ENCODE peak calls at places on chromosomes 3 and 15, in five cellular contexts. U is GM23338, O is MM.1S, D is GM23248, P is HCT116. A is an unnamed sample.

GRCh38 chr15:31501074-31501473 is 174.4 kb downstream of the KLF13 start:
- DNase-seq in U (no peak), O (no peak), D (no peak), P (no peak), A (no peak)

GRCh38 chr3:23071306-23071705 is 131.8 kb upstream of the UBE2E2 start:
- DNase-seq in U (no peak), O (no peak), D (no peak), P (no peak), A (no peak)

GRCh38 chr15:73341886-73342600 is 26.7 kb downstream of the HCN4 start:
- DNase-seq in U (no peak), O (no peak), D (peak; percentile 22), P (no peak), A (no peak)

GRCh38 chr15:89673162-89673506 is 6.0 kb downstream of the PLIN1 start:
- DNase-seq in U (peak; percentile 91), O (peak; percentile 34), D (peak; percentile 38), P (peak; percentile 12), A (peak; percentile 30)

GRCh38 chr15:92316586-92317295 is 76.9 kb upstream of the ST8SIA2 start:
- DNase-seq in U (peak; percentile 35), O (no peak), D (no peak), P (no peak), A (no peak)

GRCh38 chr3:38627956-38628355 is 21.5 kb downstream of the SCN5A start:
- DNase-seq in U (peak; percentile 89), O (peak; percentile 16), D (peak; percentile 35), P (no peak), A (peak; percentile 45)

GRCh38 chr3:96622878-96623277 is 191.5 kb upstream of the EPHA6 start:
- DNase-seq in U (peak; percentile 0), O (no peak), D (no peak), P (no peak), A (no peak)

GRCh38 chr3:139718415-139718814 is 40.6 kb upstream of the NMNAT3 start:
- DNase-seq in U (peak; percentile 85), O (no peak), D (peak; percentile 55), P (peak; percentile 26), A (peak; percentile 39)

GRCh38 chr3:38017445-38018295 is 11.8 kb downstream of the PLCD1 start:
- DNase-seq in U (no peak), O (no peak), D (no peak), P (no peak), A (no peak)

GRCh38 chr3:73868688-73869315 is 244.1 kb upstream of the PDZRN3 start:
- DNase-seq in U (peak; percentile 71), O (peak; percentile 27), D (peak; percentile 67), P (no peak), A (peak; percentile 49)

GRCh38 chr15:65094294-65094995 is 17.9 kb downstream of the KBTBD13 start:
- DNase-seq in U (no peak), O (no peak), D (no peak), P (no peak), A (no peak)

GRCh38 chr3:160677459-160677901 is 520 bp downstream of the ARL14 start:
- DNase-seq in U (no peak), O (no peak), D (peak; percentile 49), P (no peak), A (peak; percentile 36)

GRCh38 chr3:102979682-102980378 is 545.0 kb downstream of the ZPLD1 start:
- DNase-seq in U (no peak), O (no peak), D (peak; percentile 93), P (peak; percentile 89), A (peak; percentile 79)

GRCh38 chr3:13336592-13336991 is 83.5 kb downstream of the NUP210 start:
- DNase-seq in U (no peak), O (no peak), D (no peak), P (no peak), A (no peak)

GRCh38 chr3:102936511-102936910 is 501.7 kb downstream of the ZPLD1 start:
- DNase-seq in U (no peak), O (no peak), D (no peak), P (no peak), A (no peak)

GRCh38 chr15:55277116-55277564 is 12.5 kb downstream of the RAB27A start:
- DNase-seq in U (no peak), O (peak; percentile 68), D (no peak), P (no peak), A (no peak)

GRCh38 chr3:33071946-33072345 is 25.0 kb downstream of the GLB1 start:
- DNase-seq in U (no peak), O (peak; percentile 45), D (no peak), P (no peak), A (no peak)

GRCh38 chr3:98779936-98780335 is 16.8 kb downstream of the ST3GAL6 start:
- DNase-seq in U (no peak), O (no peak), D (peak; percentile 47), P (no peak), A (no peak)

GRCh38 chr3:149646181-149646766 is 11.6 kb downstream of the WWTR1 start:
- DNase-seq in U (no peak), O (no peak), D (peak; percentile 85), P (peak; percentile 47), A (peak; percentile 89)

GRCh38 chr3:172135766-172136729 is 96.7 kb downstream of the FNDC3B start:
- DNase-seq in U (peak; percentile 66), O (no peak), D (peak; percentile 93), P (no peak), A (no peak)

GRCh38 chr3:12447075-12447474 is 37.2 kb upstream of the TSEN2 start:
- DNase-seq in U (no peak), O (no peak), D (no peak), P (no peak), A (no peak)

GRCh38 chr3:22692239-22692638 is 510.9 kb upstream of the UBE2E2 start:
- DNase-seq in U (no peak), O (no peak), D (no peak), P (no peak), A (no peak)

GRCh38 chr3:72150634-72151412 is 365.9 kb upstream of the PROK2 start:
- DNase-seq in U (no peak), O (no peak), D (no peak), P (no peak), A (no peak)

GRCh38 chr3:158918008-158918407 is 116.2 kb downstream of the MFSD1 start:
- DNase-seq in U (peak; percentile 82), O (peak; percentile 82), D (peak; percentile 93), P (peak; percentile 52), A (peak; percentile 68)

GRCh38 chr3:33612641-33613040 is 105.4 kb downstream of the CLASP2 start:
- DNase-seq in U (no peak), O (no peak), D (no peak), P (no peak), A (no peak)

GRCh38 chr3:184092199-184092598 is 4.7 kb upstream of the HTR3E start:
- DNase-seq in U (no peak), O (no peak), D (no peak), P (peak; percentile 4), A (no peak)

GRCh38 chr15:84781505-84781904 is 33.1 kb downstream of the ZNF592 start:
- DNase-seq in U (no peak), O (no peak), D (peak; percentile 42), P (no peak), A (no peak)

GRCh38 chr3:60884005-60884404 is 367.2 kb downstream of the FHIT start:
- DNase-seq in U (no peak), O (no peak), D (no peak), P (no peak), A (no peak)
- H3K9me2 ChIP-seq in U (peaks cover 4% of the 10 kb centered on the region), O (no peaks in the 10 kb centered on the region), D (no peaks in the 10 kb centered on the region), P (no peaks in the 10 kb centered on the region), A (no peaks in the 10 kb centered on the region)

GRCh38 chr15:52787549-52788098 is 2.5 kb downstream of the ONECUT1 start:
- DNase-seq in U (peak; percentile 57), O (no peak), D (no peak), P (no peak), A (no peak)
- H3K27ac ChIP-seq in U (no peak overlapping the region), O (no peak overlapping the region), D (no peak overlapping the region), P (no peak overlapping the region), A (no peak overlapping the region)

GRCh38 chr3:188179006-188179966 is 25.3 kb downstream of the LPP start:
- DNase-seq in U (peak; percentile 37), O (no peak), D (peak; percentile 84), P (no peak), A (no peak)

GRCh38 chr3:188177721-188178120 is 23.8 kb downstream of the LPP start:
- DNase-seq in U (no peak), O (no peak), D (no peak), P (no peak), A (no peak)

GRCh38 chr3:188178293-188178950 is 24.5 kb downstream of the LPP start:
- DNase-seq in U (no peak), O (no peak), D (no peak), P (no peak), A (no peak)

GRCh38 chr3:188176476-188176875 is 22.5 kb downstream of the LPP start:
- DNase-seq in U (no peak), O (no peak), D (no peak), P (no peak), A (peak; percentile 52)

GRCh38 chr3:188176884-188177283 is 22.9 kb downstream of the LPP start:
- DNase-seq in U (no peak), O (no peak), D (no peak), P (no peak), A (no peak)
- H3K4me1 ChIP-seq in U (peaks cover 8% of the 10 kb centered on the region), O (no peaks in the 10 kb centered on the region), D (peaks cover 21% of the 10 kb centered on the region), P (peaks cover 8% of the 10 kb centered on the region), A (peaks cover 14% of the 10 kb centered on the region)

DNA sequence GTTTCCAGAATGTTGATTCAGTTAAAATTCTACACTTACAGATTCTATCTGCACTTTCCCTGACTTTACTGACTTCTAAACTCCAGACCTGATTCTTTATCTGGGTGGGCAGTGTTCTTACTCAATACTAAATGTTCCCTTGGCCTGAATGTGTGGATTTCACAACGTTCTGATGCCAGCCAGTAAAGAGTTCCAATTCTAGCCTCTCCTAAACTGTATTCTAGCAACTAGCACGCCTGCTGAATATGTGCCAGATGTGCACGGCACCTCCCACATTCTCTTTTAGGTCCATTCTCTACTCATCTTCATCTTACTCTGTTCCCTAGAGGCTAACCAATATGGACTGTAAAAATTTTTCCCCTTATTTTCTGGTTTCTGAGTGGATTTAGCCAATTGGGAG is 479.5 kb upstream of the AGTR1 start:
- DNase-seq in U (no peak), O (no peak), D (peak; percentile 35), P (no peak), A (no peak)
- H3K9me2 ChIP-seq in U (no peaks in the 10 kb centered on the region), O (no peaks in the 10 kb centered on the region), D (no peaks in the 10 kb centered on the region), P (no peaks in the 10 kb centered on the region), A (no peaks in the 10 kb centered on the region)

DNA sequence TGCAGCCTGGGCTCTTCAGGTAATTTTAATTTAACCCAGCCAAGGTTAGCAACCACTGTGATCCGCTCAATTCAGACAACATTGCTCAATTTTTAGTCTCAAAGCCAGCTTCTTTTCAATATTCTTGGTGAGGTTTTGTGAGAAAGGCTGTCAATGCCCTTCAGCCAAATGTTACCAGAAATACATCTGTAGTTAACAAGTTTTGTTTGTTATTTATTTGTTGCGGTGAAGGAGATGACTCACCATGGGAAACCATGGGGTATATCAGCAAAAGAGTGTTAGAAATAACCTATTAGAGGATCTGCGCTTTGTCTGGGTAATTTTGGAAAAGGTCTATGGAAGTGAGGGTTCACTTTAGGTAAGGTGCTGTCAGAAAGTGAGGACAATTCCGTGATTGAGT is 5.0 kb downstream of the SLC9C1 start:
- DNase-seq in U (no peak), O (no peak), D (no peak), P (no peak), A (no peak)
- H3K27ac ChIP-seq in U (no peak overlapping the region), O (no peak overlapping the region), D (no peak overlapping the region), P (no peak overlapping the region), A (no peak overlapping the region)

A was measured in PC-3.